ENCODE peak calls at places on chromosomes 5 and 9, in five cellular contexts. K is Caco-2; J is CD8-positive, alpha-beta memory T cell; B is transverse colon; O is neural progenitor cell. V is an unnamed sample. For H3K36me3 and H3K27me3, the result is how much of the 10 kb centered on the place peaks cover.

GRCh38 chr5:116498478-116498877 is 76.1 kb downstream of the SEMA6A start:
- DNase-seq in O (no peak), K (no peak), J (no peak), B (peak), V (no peak)

GRCh38 chr9:116193636-116194035 is 40.0 kb downstream of the PAPPA start:
- DNase-seq in K (no peak), J (no peak), B (no peak), O (no peak), V (no peak)

GRCh38 chr9:3331801-3332200 is 194.0 kb downstream of the RFX3 start:
- DNase-seq in K (peak), J (no peak), B (no peak), O (peak), V (peak)

GRCh38 chr5:168947212-168947868 is 353.6 kb downstream of the SLIT3 start:
- DNase-seq in J (no peak), K (peak), O (peak), B (peak), V (peak)

GRCh38 chr5:14231156-14231555 is 88.0 kb downstream of the TRIO start:
- DNase-seq in J (no peak), O (no peak), B (no peak), K (no peak), V (no peak)

GRCh38 chr9:106441283-106441682 is 421.7 kb upstream of the ZNF462 start:
- DNase-seq in O (no peak), K (no peak), J (no peak), B (no peak), V (no peak)

GRCh38 chr5:81164936-81165335 is 68.2 kb upstream of the CKMT2 start:
- DNase-seq in J (no peak), K (no peak), O (no peak), B (no peak), V (no peak)

GRCh38 chr5:81703840-81704239 is 47.1 kb downstream of the SSBP2 start:
- DNase-seq in J (no peak), O (no peak), K (no peak), B (no peak), V (no peak)

GRCh38 chr9:16689352-16689938 is 181.0 kb downstream of the BNC2 start:
- DNase-seq in O (no peak), K (no peak), J (no peak), B (peak), V (no peak)

GRCh38 chr9:129333961-129334743 is 156.1 kb upstream of the IER5L start:
- DNase-seq in K (peak), B (peak), O (peak), J (no peak), V (peak)

GRCh38 chr9:21974542-21975409 is 19.4 kb downstream of the CDKN2A start:
- DNase-seq in J (peak), K (no peak), B (no peak), O (peak), V (peak)

GRCh38 chr9:124217839-124218437 is 39.8 kb upstream of the NEK6 start:
- DNase-seq in K (no peak), O (no peak), B (no peak), J (no peak), V (no peak)

GRCh38 chr9:23606107-23606506 is 219.9 kb downstream of the ELAVL2 start:
- DNase-seq in K (no peak), O (no peak), B (no peak), J (no peak), V (no peak)
- H3K36me3 ChIP-seq in K (under half), O (under half), B (under half), J (under half), V (under half)

DNA sequence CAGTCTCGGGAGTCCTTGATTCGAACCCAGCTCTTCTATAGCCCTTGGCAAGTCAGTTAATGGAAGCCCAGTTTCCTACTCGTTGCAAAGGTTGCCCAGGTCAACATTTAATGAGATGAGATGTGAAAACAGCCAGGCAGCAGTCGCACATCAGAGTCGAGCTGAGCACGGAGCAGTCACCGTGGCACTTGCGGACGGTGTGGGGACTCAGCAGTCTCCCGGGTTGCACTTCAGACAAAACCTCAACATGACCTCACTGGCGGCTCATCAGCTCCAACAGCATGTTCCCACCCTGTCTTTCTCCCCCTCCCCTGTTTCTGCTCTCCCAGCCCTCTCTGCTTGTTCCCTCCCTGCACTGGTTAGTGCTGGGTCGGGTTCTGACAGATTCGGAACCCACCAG is 35.8 kb downstream of the UBE2QL1 start:
- DNase-seq in O (no peak), K (no peak), J (no peak), B (no peak), V (no peak)
- H3K27me3 ChIP-seq in O (under half), K (under half), J (under half), B (under half), V (under half)

GRCh38 chr9:92846662-92847145 is 31.1 kb downstream of the ZNF484 start:
- DNase-seq in J (no peak), O (no peak), B (no peak), K (no peak), V (no peak)
- H3K36me3 ChIP-seq in J (under half), O (half or more), B (under half), K (under half), V (under half)

GRCh38 chr5:1380910-1381309 is 36.0 kb upstream of the CLPTM1L start:
- DNase-seq in O (no peak), K (peak), J (no peak), B (no peak), V (no peak)
- H3K27me3 ChIP-seq in O (half or more), K (under half), J (under half), B (under half), V (under half)

GRCh38 chr5:134161712-134162395 is 14.9 kb downstream of the SKP1 start:
- DNase-seq in O (no peak), B (no peak), J (no peak), K (no peak), V (no peak)

DNA sequence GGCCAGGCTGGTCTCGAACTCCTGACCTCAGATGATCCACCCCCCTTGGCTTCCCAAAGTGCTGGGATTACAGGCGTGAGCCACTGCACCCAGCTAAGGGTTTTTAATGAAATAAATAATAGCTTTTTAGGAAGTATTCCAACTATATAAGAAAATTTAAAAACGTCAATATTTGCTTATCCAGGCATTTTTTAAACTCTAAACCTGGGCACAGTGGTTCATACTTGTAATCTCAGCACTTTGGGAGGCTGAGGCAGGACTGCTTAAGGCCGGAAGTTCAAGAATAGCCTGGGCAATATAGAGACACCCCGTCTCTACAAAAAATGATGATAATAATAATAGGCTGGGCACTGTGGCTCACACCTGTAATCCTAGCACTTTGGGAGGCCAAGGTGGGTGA is 14.2 kb downstream of the SKP1 start:
- DNase-seq in J (no peak), B (no peak), K (no peak), O (no peak), V (no peak)
- H3K36me3 ChIP-seq in J (half or more), B (under half), K (under half), O (under half), V (half or more)

DNA sequence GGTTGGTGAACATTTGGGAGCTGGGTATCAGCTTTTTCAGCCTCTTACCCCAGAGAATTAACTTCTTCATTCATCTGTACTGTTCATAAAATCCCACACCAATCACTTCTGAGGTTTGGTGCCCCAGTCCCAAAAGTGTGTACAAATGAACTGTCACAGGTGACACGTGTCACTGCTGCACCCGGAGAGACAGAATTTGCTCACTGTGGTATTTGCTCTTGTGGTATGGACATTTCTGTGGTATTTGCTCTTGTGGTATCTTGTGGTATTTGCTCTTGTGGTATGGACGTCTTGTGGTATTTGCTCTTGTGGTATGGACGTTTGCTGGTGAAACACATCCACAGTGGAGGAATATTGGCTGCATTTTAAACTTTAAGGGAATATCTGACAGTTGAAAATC is 214.9 kb upstream of the DAP start:
- DNase-seq in O (no peak), B (no peak), K (no peak), J (no peak), V (no peak)
- H3K27me3 ChIP-seq in O (under half), B (under half), K (under half), J (under half), V (under half)

V was measured in BE2C.